ENCODE peak calls at places on chromosomes 3 and 15, in eight cellular contexts. C is CD4-positive, alpha-beta memory T cell; R is pancreas; N is Peyer's patch; H is epithelial cell of proximal tubule; V is upper lobe of right lung; L is effector memory CD4-positive, alpha-beta T cell; E is vagina. P is an unnamed sample.

GRCh38 chr15:60135961-60136360 is 131.8 kb downstream of the FOXB1 start:
- DNase-seq in E (no peak), V (no peak), H (no peak), N (no peak), L (no peak), C (no peak), R (no peak), P (no peak)

GRCh38 chr3:14524311-14524711 is 15.8 kb downstream of the GRIP2 start:
- DNase-seq in R (no peak), C (no peak), L (no peak), V (peak), E (no peak), H (no peak), N (no peak), P (no peak)

GRCh38 chr3:178107804-178108203 is 428.4 kb upstream of the KCNMB2 start:
- DNase-seq in L (no peak), H (no peak), N (no peak), V (no peak), C (no peak), R (no peak), E (no peak), P (no peak)

GRCh38 chr3:172595648-172596393 is 72.6 kb upstream of the TNFSF10 start:
- DNase-seq in R (peak), N (peak), V (no peak), C (peak), E (no peak), L (no peak), H (peak), P (peak)

GRCh38 chr15:31079519-31079918 is 22.0 kb downstream of the TRPM1 start:
- DNase-seq in L (no peak), R (no peak), E (no peak), C (no peak), V (no peak), N (no peak), H (no peak), P (peak)

GRCh38 chr3:197432407-197433127 is 123.2 kb downstream of the BDH1 start:
- DNase-seq in R (no peak), E (no peak), H (no peak), L (no peak), N (no peak), C (no peak), V (no peak), P (no peak)

GRCh38 chr3:27293954-27294353 is 75.2 kb downstream of the NEK10 start:
- DNase-seq in E (no peak), N (no peak), V (no peak), R (no peak), C (no peak), H (no peak), L (no peak), P (no peak)

GRCh38 chr3:58874248-58874741 is 175.5 kb downstream of the CFAP20DC start:
- DNase-seq in E (no peak), V (no peak), C (no peak), L (no peak), R (no peak), N (no peak), H (no peak), P (peak)

GRCh38 chr15:75578206-75578947 is 738 bp downstream of the PTPN9 start:
- DNase-seq in E (no peak), V (peak), C (peak), R (peak), L (no peak), H (no peak), N (peak), P (no peak)

GRCh38 chr3:40229963-40230362 is 79.5 kb upstream of the EIF1B start:
- DNase-seq in C (no peak), E (no peak), H (no peak), N (no peak), R (no peak), L (no peak), V (no peak), P (no peak)

GRCh38 chr3:46464326-46465195 is at the start of gene LTF:
- DNase-seq in V (peak), E (peak), C (no peak), N (no peak), R (no peak), L (no peak), H (no peak), P (no peak)

GRCh38 chr3:86814321-86814720 is 176.6 kb downstream of the VGLL3 start:
- DNase-seq in N (no peak), E (no peak), R (no peak), C (no peak), V (no peak), H (no peak), L (no peak), P (no peak)

GRCh38 chr15:55703873-55704285 is 39.1 kb downstream of the PRTG start:
- DNase-seq in H (peak), R (no peak), N (no peak), V (no peak), L (no peak), E (no peak), C (no peak), P (peak)

GRCh38 chr3:104596551-104596950 is 770.2 kb upstream of the ALCAM start:
- DNase-seq in C (peak), E (no peak), L (no peak), N (no peak), R (no peak), V (no peak), H (peak), P (peak)

GRCh38 chr15:67142142-67143092 is 77.0 kb downstream of the SMAD3 start:
- DNase-seq in R (no peak), H (no peak), N (peak), E (no peak), L (no peak), V (no peak), C (no peak), P (peak)

GRCh38 chr3:184748219-184749135 is 36.6 kb upstream of the MAGEF1 start:
- DNase-seq in H (no peak), N (no peak), C (no peak), L (no peak), V (no peak), R (no peak), E (no peak), P (no peak)

GRCh38 chr15:68382286-68383007 is 49.5 kb downstream of the ITGA11 start:
- DNase-seq in H (no peak), E (peak), R (no peak), L (no peak), C (no peak), N (no peak), V (peak), P (no peak)

GRCh38 chr3:114799789-114800188 is 347.3 kb downstream of the ZBTB20 start:
- DNase-seq in V (no peak), L (no peak), R (no peak), C (no peak), H (no peak), E (no peak), N (no peak), P (no peak)

GRCh38 chr3:45817788-45818523 is 21.6 kb upstream of the SLC6A20 start:
- DNase-seq in E (no peak), C (no peak), R (peak), L (no peak), V (no peak), H (peak), N (peak), P (peak)

GRCh38 chr3:130835483-130835882 is 58.4 kb upstream of the ATP2C1 start:
- DNase-seq in H (no peak), E (no peak), L (no peak), R (no peak), V (no peak), N (no peak), C (no peak), P (peak)

GRCh38 chr15:74269362-74270035 is 33.4 kb downstream of the CCDC33 start:
- DNase-seq in E (no peak), V (no peak), N (no peak), C (no peak), L (no peak), R (peak), H (no peak), P (no peak)

GRCh38 chr3:197394464-197395321 is 96.3 kb upstream of the DLG1 start:
- DNase-seq in V (no peak), L (no peak), E (no peak), C (peak), H (peak), R (no peak), N (no peak), P (peak)

GRCh38 chr3:52463420-52463819 is 8.0 kb downstream of the NISCH start:
- DNase-seq in N (no peak), H (no peak), C (no peak), L (no peak), R (no peak), E (no peak), V (no peak), P (no peak)

GRCh38 chr15:31905054-31905453 is 125.3 kb upstream of the CHRNA7 start:
- DNase-seq in L (no peak), H (no peak), E (no peak), R (no peak), V (no peak), N (peak), C (no peak), P (no peak)

GRCh38 chr3:39804951-39805350 is 4.5 kb upstream of the MYRIP start:
- DNase-seq in N (no peak), H (no peak), L (no peak), V (no peak), C (no peak), R (no peak), E (no peak), P (peak)

GRCh38 chr3:41338276-41338675 is 139.0 kb downstream of the CTNNB1 start:
- DNase-seq in C (no peak), V (no peak), E (no peak), R (no peak), H (no peak), N (no peak), L (no peak), P (peak)

GRCh38 chr15:95716708-95717107 is 613.8 kb upstream of the NR2F2 start:
- DNase-seq in L (no peak), H (no peak), R (no peak), C (no peak), E (no peak), V (no peak), N (no peak), P (no peak)

GRCh38 chr3:104646196-104646595 is 720.5 kb upstream of the ALCAM start:
- DNase-seq in C (no peak), N (no peak), L (no peak), R (no peak), E (no peak), H (no peak), V (no peak), P (no peak)

GRCh38 chr3:114848643-114849350 is 298.3 kb downstream of the ZBTB20 start:
- DNase-seq in E (no peak), L (no peak), N (no peak), H (no peak), V (no peak), R (no peak), C (no peak), P (no peak)

GRCh38 chr15:38231430-38231829 is 21.2 kb upstream of the SPRED1 start:
- DNase-seq in R (no peak), L (no peak), E (no peak), H (no peak), V (no peak), C (no peak), N (no peak), P (no peak)

GRCh38 chr3:82743196-82743595 is 981.8 kb upstream of the GBE1 start:
- DNase-seq in E (no peak), V (no peak), C (no peak), N (no peak), R (no peak), L (no peak), H (no peak), P (no peak)

GRCh38 chr15:58015565-58015964 is 49.9 kb downstream of the ALDH1A2 start:
- DNase-seq in N (no peak), V (no peak), H (no peak), E (no peak), R (no peak), C (no peak), L (no peak), P (peak)

GRCh38 chr15:78453447-78453846 is 15.4 kb downstream of the IREB2 start:
- DNase-seq in C (no peak), H (no peak), V (no peak), N (no peak), E (no peak), L (no peak), R (no peak), P (no peak)

DNA sequence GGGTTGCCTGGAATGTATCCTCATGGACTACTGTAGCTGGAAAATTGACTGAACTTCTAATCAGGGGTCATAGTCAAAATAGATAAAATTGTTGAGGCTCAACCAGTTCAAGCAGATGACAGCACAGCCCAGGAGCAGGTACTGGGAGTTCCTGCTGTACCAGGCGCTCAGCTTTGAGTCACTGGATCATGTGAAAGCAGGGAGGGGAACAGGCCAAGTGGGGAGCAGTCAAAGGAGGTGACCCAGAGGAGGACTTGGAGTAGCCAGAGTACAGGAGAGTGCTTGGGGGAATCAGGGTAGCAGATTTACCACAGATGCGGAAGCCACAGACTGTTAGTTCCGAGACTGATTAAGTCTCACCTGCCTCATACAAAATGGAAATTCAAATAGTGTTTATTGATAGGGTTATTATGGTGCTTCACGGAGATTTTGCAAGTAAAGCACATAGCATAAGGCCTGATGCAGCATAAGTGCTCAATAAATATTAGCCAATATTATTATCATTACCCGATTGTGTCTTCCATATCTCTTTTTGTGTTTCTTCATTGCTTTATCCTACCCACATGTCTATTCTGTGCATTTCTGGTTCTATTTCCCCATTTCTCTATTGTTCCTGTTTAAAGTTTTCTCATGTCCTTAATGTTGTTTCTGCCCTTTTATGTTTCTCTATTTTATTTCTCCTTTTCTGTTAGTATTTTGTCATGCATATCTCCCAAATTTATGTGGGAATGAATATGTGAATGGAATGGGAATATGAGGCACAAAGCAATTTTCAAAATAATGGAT is 369.2 kb upstream of the MCTP2 start:
- DNase-seq in H (no peak), L (no peak), R (no peak), V (no peak), C (no peak), N (peak), E (no peak), P (no peak)
- H3K4me3 ChIP-seq in H (no peak), L (no peak), R (no peak), V (no peak), C (no peak), N (no peak), E (no peak), P (no peak)

GRCh38 chr15:28100516-28101195 is 1.5 kb upstream of the OCA2 start:
- DNase-seq in E (no peak), V (no peak), N (no peak), L (no peak), R (no peak), C (no peak), H (no peak), P (no peak)
- H3K4me3 ChIP-seq in E (no peak), V (no peak), N (no peak), L (no peak), R (no peak), C (no peak), H (no peak), P (no peak)

DNA sequence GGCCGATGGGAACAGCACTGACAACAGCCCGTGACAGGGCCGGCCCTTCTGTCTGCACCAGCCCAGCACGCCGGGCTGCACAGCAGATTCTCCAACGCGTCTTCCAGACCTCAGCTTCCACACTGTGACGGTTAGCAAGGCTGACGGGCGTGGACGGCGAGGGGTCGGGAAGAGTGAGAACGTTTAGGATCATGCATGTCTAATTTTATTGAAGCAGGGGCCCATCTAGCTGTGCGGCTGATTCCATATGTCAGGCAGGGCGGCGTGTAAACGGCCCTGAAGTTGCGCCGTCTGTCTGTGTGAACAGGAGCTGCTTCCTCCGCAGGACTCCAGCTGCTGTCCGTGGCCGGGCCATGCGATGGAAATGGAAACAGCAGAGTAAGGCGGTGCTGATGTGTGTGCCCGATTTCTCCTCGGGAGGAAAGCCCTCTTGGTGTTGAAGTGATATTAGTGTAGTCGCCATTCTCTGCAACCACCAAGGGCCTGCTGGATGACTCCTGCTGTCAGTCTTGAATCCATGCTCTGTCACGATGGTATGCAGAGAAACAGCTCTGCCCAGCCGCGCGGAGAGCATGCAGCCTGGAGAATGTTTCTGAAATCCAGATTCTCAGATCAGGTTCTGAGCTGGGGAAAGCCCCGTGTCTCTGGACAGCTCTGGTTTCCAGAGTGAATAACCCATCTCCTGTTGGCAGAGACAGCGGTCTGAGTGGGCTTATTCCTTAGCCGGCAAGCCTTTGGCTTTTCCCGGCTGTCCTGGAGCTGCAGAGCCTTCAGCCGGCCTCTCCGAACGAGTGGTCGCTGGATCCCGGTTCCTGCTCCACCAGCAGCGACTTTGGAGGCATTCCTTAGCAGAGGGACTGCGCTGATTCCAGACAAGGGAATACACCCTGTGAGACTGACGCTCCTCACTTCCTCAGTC is 158.1 kb upstream of the UBE3A start:
- DNase-seq in N (no peak), C (no peak), L (no peak), V (no peak), R (no peak), H (no peak), E (no peak), P (peak)
- H3K4me3 ChIP-seq in N (peak), C (no peak), L (no peak), V (no peak), R (no peak), H (no peak), E (peak), P (peak)

DNA sequence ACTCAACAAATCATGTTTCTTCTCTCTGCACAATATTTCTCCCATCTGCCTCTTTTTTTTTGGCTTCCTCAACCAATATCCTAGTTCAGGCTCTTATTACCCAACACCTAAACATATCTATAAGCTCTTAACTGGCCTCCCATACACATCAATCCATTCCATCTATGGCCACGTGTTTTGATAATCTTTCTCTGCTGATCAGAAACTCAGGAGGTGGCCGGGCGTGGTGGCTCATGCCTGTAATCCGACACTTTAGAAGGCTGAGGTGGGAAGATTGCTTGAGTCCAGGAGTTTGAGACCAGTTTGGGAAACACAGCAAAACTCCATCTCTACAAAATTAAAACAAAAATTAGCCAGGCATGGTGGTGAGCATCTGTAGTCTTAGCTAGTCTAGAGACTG is 68.4 kb downstream of the IGF2BP2 start:
- DNase-seq in L (no peak), R (no peak), N (no peak), V (no peak), C (no peak), H (no peak), E (no peak), P (no peak)
- H3K4me3 ChIP-seq in L (no peak), R (no peak), N (no peak), V (no peak), C (no peak), H (no peak), E (no peak), P (no peak)

GRCh38 chr3:16174389-16174788 is at the start of gene GALNT15:
- DNase-seq in V (peak), L (no peak), C (no peak), N (peak), R (peak), E (no peak), H (peak), P (peak)

GRCh38 chr3:16178628-16178988 is 4.1 kb downstream of the GALNT15 start:
- DNase-seq in E (no peak), N (no peak), L (no peak), R (no peak), C (no peak), H (no peak), V (no peak), P (no peak)

GRCh38 chr3:16174976-16175901 is 759 bp downstream of the GALNT15 start:
- DNase-seq in N (no peak), V (no peak), E (no peak), L (no peak), H (no peak), C (no peak), R (no peak), P (no peak)

GRCh38 chr3:16177962-16178627 is 3.6 kb downstream of the GALNT15 start:
- DNase-seq in H (no peak), R (peak), C (peak), L (peak), N (peak), V (peak), E (no peak), P (peak)

GRCh38 chr3:16176391-16177030 is 2.0 kb downstream of the GALNT15 start:
- DNase-seq in E (no peak), R (no peak), H (no peak), N (no peak), V (no peak), L (no peak), C (no peak), P (no peak)
- H3K4me3 ChIP-seq in E (peak), R (no peak), H (no peak), N (peak), V (peak), L (no peak), C (no peak), P (peak)

GRCh38 chr15:77276943-77277342 is 143.0 kb downstream of the PEAK1 start:
- DNase-seq in N (no peak), V (no peak), E (no peak), H (no peak), C (no peak), L (no peak), R (no peak), P (no peak)

DNA sequence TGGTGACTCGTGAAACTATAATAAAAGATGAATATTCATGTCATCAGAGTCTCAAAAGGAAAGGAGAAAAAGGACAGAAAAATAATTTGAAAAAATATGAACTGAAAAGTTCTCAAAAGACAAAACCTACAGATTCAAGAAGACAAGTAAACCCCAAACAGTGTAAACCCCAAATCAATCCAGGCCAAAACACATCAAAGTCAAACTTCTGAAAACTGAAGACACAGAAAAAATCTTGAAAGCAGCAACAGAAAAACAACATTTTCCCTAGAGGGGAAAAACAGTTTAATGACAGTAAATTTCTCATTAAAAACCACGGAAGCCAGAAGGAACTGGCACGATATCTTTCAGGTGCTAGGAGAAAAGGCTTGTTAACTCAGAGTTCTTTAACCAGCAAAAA is 143.8 kb downstream of the PEAK1 start:
- DNase-seq in R (no peak), E (no peak), H (no peak), C (no peak), V (no peak), L (no peak), N (no peak), P (no peak)
- H3K4me3 ChIP-seq in R (no peak), E (no peak), H (no peak), C (no peak), V (no peak), L (no peak), N (no peak), P (no peak)

P was measured in AG10803.